ENCODE peak calls at places on chromosome 2, in eight cellular contexts. Y, L, T, M, J, X, U and I are unnamed samples.

GRCh38 chr2:60476206-60476946 is 77.1 kb downstream of the BCL11A start:
- DNase-seq in Y (no peak), L (no peak), T (no peak), M (no peak), J (no peak), X (no peak), U (peak; percentile 56), I (no peak)

GRCh38 chr2:169143998-169144397 is 74.6 kb downstream of the DHRS9 start:
- DNase-seq in Y (no peak), L (no peak), T (no peak), M (no peak), J (no peak), X (no peak), U (no peak), I (no peak)

GRCh38 chr2:11582526-11583202 is 48.8 kb downstream of the GREB1 start:
- DNase-seq in Y (peak; percentile 76), L (peak; percentile 66), T (peak; percentile 58), M (peak; percentile 61), J (peak; percentile 66), X (peak; percentile 88), U (no peak), I (peak; percentile 64)

GRCh38 chr2:109351164-109351756 is 222.3 kb downstream of the SH3RF3 start:
- DNase-seq in Y (no peak), L (no peak), T (peak; percentile 81), M (no peak), J (no peak), X (no peak), U (peak; percentile 60), I (no peak)

GRCh38 chr2:78775291-78775690 is 250.2 kb upstream of the REG3G start:
- DNase-seq in Y (no peak), L (no peak), T (no peak), M (no peak), J (no peak), X (no peak), U (no peak), I (no peak)

GRCh38 chr2:133633851-133634250 is 65.6 kb upstream of the NCKAP5 start:
- DNase-seq in Y (no peak), L (no peak), T (peak; percentile 86), M (no peak), J (no peak), X (no peak), U (no peak), I (no peak)

GRCh38 chr2:98569197-98569793 is 39.0 kb downstream of the COA5 start:
- DNase-seq in Y (peak; percentile 29), L (peak; percentile 76), T (peak; percentile 6), M (peak; percentile 80), J (peak; percentile 59), X (peak; percentile 75), U (no peak), I (peak; percentile 38)

GRCh38 chr2:85162746-85163301 is 29.6 kb downstream of the TCF7L1 start:
- DNase-seq in Y (no peak), L (no peak), T (peak; percentile 40), M (no peak), J (peak; percentile 18), X (no peak), U (peak; percentile 38), I (no peak)

GRCh38 chr2:239267411-239267941 is 133.3 kb downstream of the HDAC4 start:
- DNase-seq in Y (no peak), L (peak; percentile 77), T (peak; percentile 91), M (peak; percentile 85), J (peak; percentile 55), X (no peak), U (peak; percentile 89), I (no peak)

GRCh38 chr2:196247114-196247978 is 76.0 kb upstream of the STK17B start:
- DNase-seq in Y (no peak), L (no peak), T (no peak), M (no peak), J (no peak), X (no peak), U (no peak), I (no peak)

GRCh38 chr2:226423498-226423960 is 376.1 kb downstream of the IRS1 start:
- DNase-seq in Y (no peak), L (peak; percentile 16), T (no peak), M (peak; percentile 4), J (peak; percentile 9), X (peak; percentile 4), U (peak; percentile 37), I (no peak)

GRCh38 chr2:9258501-9258900 is 51.9 kb downstream of the ASAP2 start:
- DNase-seq in Y (no peak), L (no peak), T (no peak), M (no peak), J (no peak), X (no peak), U (no peak), I (no peak)

GRCh38 chr2:108538000-108538625 is 3.8 kb downstream of the LIMS1 start:
- DNase-seq in Y (no peak), L (no peak), T (peak; percentile 17), M (no peak), J (no peak), X (no peak), U (no peak), I (no peak)